ENCODE peak calls at places on chromosome 11, in four cellular contexts. M, Q, L and P are unnamed samples. For H3K4me1, the result is how much of the 10 kb centered on the place peaks cover.

GRCh38 chr11:1654388-1655167 is 25.0 kb downstream of the KRTAP5-5 start:
- DNase-seq in M (no peak), Q (no peak), L (no peak), P (no peak)

GRCh38 chr11:109939176-109939810 is 153.9 kb upstream of the ZC3H12C start:
- DNase-seq in M (peak), Q (peak), L (peak), P (peak)

GRCh38 chr11:120035756-120036155 is 102.2 kb downstream of the TRIM29 start:
- DNase-seq in M (peak), Q (no peak), L (no peak), P (no peak)

GRCh38 chr11:117735350-117735977 is 61.6 kb downstream of the DSCAML1 start:
- DNase-seq in M (no peak), Q (no peak), L (no peak), P (no peak)

GRCh38 chr11:44775366-44776356 is 48.9 kb downstream of the TSPAN18 start:
- DNase-seq in M (peak), Q (peak), L (peak), P (no peak)

GRCh38 chr11:78350646-78351165 is 66.9 kb downstream of the GAB2 start:
- DNase-seq in M (peak), Q (peak), L (peak), P (peak)

GRCh38 chr11:102572537-102573220 is 42.1 kb upstream of the MMP7 start:
- DNase-seq in M (no peak), Q (no peak), L (no peak), P (no peak)

GRCh38 chr11:95432714-95433503 is 201.9 kb upstream of the SESN3 start:
- DNase-seq in M (no peak), Q (no peak), L (no peak), P (no peak)

GRCh38 chr11:31655483-31655882 is 145.9 kb downstream of the ELP4 start:
- DNase-seq in M (no peak), Q (no peak), L (peak), P (no peak)

GRCh38 chr11:95659088-95659487 is 130.5 kb downstream of the FAM76B start:
- DNase-seq in M (no peak), Q (no peak), L (no peak), P (no peak)

GRCh38 chr11:73716153-73717056 is 44.5 kb downstream of the RAB6A start:
- DNase-seq in M (no peak), Q (no peak), L (no peak), P (no peak)

GRCh38 chr11:97621282-97621681 is 1231.5 kb downstream of the JRKL start:
- DNase-seq in M (no peak), Q (no peak), L (no peak), P (no peak)

GRCh38 chr11:99593197-99593596 is 572.4 kb downstream of the CNTN5 start:
- DNase-seq in M (no peak), Q (no peak), L (no peak), P (no peak)

GRCh38 chr11:8831861-8832260 is 79.1 kb upstream of the AKIP1 start:
- DNase-seq in M (no peak), Q (no peak), L (no peak), P (no peak)

GRCh38 chr11:27468209-27468608 is 4.4 kb downstream of the LGR4 start:
- DNase-seq in M (no peak), Q (no peak), L (no peak), P (no peak)

GRCh38 chr11:1157645-1158591 is at the start of gene MUC5AC:
- DNase-seq in M (peak), Q (no peak), L (no peak), P (no peak)

GRCh38 chr11:34263462-34264186 is 94.2 kb downstream of the ABTB2 start:
- DNase-seq in M (peak), Q (no peak), L (no peak), P (peak)

GRCh38 chr11:80816454-80816847 is 1375.6 kb upstream of the TENM4 start:
- DNase-seq in M (no peak), Q (no peak), L (no peak), P (no peak)

GRCh38 chr11:69170704-69171103 is 15.0 kb downstream of the SMIM38 start:
- DNase-seq in M (no peak), Q (no peak), L (no peak), P (no peak)

GRCh38 chr11:113193077-113193476 is 121.3 kb upstream of the TTC12 start:
- DNase-seq in M (no peak), Q (no peak), L (no peak), P (no peak)

GRCh38 chr11:86876716-86877234 is 76.4 kb downstream of the PRSS23 start:
- DNase-seq in M (no peak), Q (no peak), L (no peak), P (peak)

GRCh38 chr11:8111636-8112035 is 30.6 kb downstream of the TUB start:
- DNase-seq in M (no peak), Q (no peak), L (no peak), P (no peak)

GRCh38 chr11:118353084-118353710 is 6.2 kb upstream of the UBE4A start:
- DNase-seq in M (no peak), Q (no peak), L (no peak), P (no peak)

GRCh38 chr11:9895016-9895415 is 231.1 kb downstream of the SWAP70 start:
- DNase-seq in M (no peak), Q (no peak), L (no peak), P (no peak)

GRCh38 chr11:134512791-134513538 is 100.9 kb upstream of the B3GAT1 start:
- DNase-seq in M (no peak), Q (no peak), L (no peak), P (no peak)

GRCh38 chr11:3189886-3190583 is 24.9 kb upstream of the OSBPL5 start:
- DNase-seq in M (no peak), Q (no peak), L (no peak), P (no peak)

GRCh38 chr11:65981972-65982823 is 19.8 kb downstream of the EIF1AD start:
- DNase-seq in M (no peak), Q (no peak), L (no peak), P (no peak)

GRCh38 chr11:117083011-117083940 is 15.0 kb downstream of the SIK3 start:
- DNase-seq in M (no peak), Q (no peak), L (peak), P (no peak)

GRCh38 chr11:82225502-82225901 is 508.2 kb downstream of the FAM181B start:
- DNase-seq in M (no peak), Q (no peak), L (no peak), P (no peak)

GRCh38 chr11:69360606-69361005 is 66.7 kb downstream of the MYEOV start:
- DNase-seq in M (peak), Q (no peak), L (no peak), P (no peak)

GRCh38 chr11:71244116-71244815 is 8.1 kb downstream of the SHANK2 start:
- DNase-seq in M (no peak), Q (no peak), L (no peak), P (no peak)

GRCh38 chr11:123822022-123822421 is 15.9 kb upstream of the OR6M1 start:
- DNase-seq in M (peak), Q (no peak), L (no peak), P (no peak)

GRCh38 chr11:65574963-65575567 is 788 bp upstream of the EHBP1L1 start:
- DNase-seq in M (peak), Q (peak), L (no peak), P (peak)

GRCh38 chr11:76919887-76920746 is 59.4 kb downstream of the ACER3 start:
- DNase-seq in M (peak), Q (peak), L (peak), P (peak)
- H3K4me1 ChIP-seq in M (under half), Q (under half), L (under half), P (under half)

GRCh38 chr11:11292839-11293238 is 60.2 kb downstream of the CSNK2A3 start:
- DNase-seq in M (no peak), Q (no peak), L (no peak), P (no peak)

GRCh38 chr11:11291432-11292015 is 61.5 kb downstream of the CSNK2A3 start:
- DNase-seq in M (no peak), Q (no peak), L (no peak), P (no peak)

GRCh38 chr11:11288972-11289616 is 64.0 kb downstream of the CSNK2A3 start:
- DNase-seq in M (no peak), Q (no peak), L (no peak), P (no peak)

GRCh38 chr11:11293798-11294611 is 59.0 kb downstream of the CSNK2A3 start:
- DNase-seq in M (no peak), Q (no peak), L (peak), P (no peak)

GRCh38 chr11:11290354-11290753 is 62.7 kb downstream of the CSNK2A3 start:
- DNase-seq in M (no peak), Q (no peak), L (no peak), P (no peak)
- H3K4me1 ChIP-seq in M (under half), Q (under half), L (under half), P (under half)

GRCh38 chr11:76803811-76804600 is 20.9 kb downstream of the TSKU start:
- DNase-seq in M (peak), Q (peak), L (no peak), P (no peak)
- H3K4me1 ChIP-seq in M (under half), Q (under half), L (under half), P (under half)

DNA sequence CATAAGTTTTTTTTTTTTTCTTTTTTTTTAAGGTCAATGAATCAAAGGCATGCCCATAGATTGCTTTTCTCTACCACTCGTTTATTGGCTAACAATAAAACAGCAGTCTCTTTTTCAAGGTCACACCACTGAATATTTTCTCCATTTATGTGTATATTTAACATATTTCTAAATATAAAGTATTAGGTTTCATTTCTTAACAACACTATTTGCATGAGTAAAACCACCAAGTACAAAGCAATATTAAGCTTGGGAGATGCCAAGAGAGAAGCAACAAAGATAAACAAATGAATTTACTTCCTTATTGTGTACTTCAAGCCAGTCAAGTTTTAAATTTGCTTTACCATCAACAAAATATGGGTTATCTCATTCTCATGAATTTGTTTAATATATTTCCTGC is 708.9 kb upstream of the CCDC179 start:
- DNase-seq in M (no peak), Q (no peak), L (no peak), P (no peak)
- H3K4me1 ChIP-seq in M (under half), Q (under half), L (under half), P (under half)

GRCh38 chr11:122163420-122163819 is 47.4 kb upstream of the BLID start:
- DNase-seq in M (no peak), Q (no peak), L (no peak), P (no peak)

GRCh38 chr11:122159861-122160260 is 43.8 kb upstream of the BLID start:
- DNase-seq in M (no peak), Q (no peak), L (no peak), P (no peak)

GRCh38 chr11:122161191-122161590 is 45.2 kb upstream of the BLID start:
- DNase-seq in M (no peak), Q (no peak), L (no peak), P (no peak)

GRCh38 chr11:122159173-122159701 is 43.2 kb upstream of the BLID start:
- DNase-seq in M (no peak), Q (peak), L (peak), P (peak)

DNA sequence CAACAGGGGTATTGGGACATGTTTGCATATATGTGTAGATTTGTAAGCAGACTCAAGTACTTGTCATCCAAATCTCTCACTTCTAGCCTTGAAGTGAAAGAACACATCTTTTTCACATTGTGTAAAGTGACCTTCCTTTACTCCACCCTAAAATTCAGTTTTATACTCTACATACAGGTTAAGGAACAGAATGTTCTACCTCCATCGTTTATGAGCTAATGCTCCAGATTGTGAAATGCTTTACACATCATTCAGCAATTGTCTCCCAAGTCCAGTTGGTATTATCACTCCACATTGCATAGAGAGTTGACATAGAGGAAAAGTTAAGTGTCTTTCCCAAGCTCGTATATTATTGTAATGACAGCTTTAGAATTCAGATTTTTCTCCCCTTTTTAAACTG is 46.1 kb upstream of the BLID start:
- DNase-seq in M (no peak), Q (no peak), L (no peak), P (no peak)
- H3K4me1 ChIP-seq in M (under half), Q (under half), L (under half), P (under half)

DNA sequence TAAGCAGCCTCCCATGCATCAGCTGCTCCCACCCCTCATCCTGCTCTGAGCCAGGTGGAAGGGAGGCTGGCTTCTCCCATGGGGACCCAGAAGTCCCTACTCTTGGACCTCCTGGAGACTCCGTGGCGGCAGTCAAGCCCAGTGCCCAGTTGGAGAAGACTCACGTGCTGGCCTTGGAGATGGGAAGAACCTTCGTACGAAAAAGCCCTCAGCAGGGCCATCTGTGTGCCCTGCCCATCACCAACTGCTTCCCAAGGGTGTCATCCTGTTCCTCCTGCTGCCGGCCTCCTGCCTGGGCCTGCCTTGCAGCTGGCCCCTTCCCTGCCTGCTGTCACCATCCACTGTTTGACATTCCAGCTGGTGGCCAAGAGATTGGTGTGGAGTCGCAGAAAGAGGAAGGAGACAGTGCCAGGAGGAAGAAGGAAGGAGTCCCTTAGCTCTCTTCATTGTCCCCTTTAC is 28.0 kb downstream of the ARHGAP1 start:
- DNase-seq in M (no peak), Q (no peak), L (no peak), P (no peak)
- H3K4me1 ChIP-seq in M (under half), Q (under half), L (under half), P (under half)

DNA sequence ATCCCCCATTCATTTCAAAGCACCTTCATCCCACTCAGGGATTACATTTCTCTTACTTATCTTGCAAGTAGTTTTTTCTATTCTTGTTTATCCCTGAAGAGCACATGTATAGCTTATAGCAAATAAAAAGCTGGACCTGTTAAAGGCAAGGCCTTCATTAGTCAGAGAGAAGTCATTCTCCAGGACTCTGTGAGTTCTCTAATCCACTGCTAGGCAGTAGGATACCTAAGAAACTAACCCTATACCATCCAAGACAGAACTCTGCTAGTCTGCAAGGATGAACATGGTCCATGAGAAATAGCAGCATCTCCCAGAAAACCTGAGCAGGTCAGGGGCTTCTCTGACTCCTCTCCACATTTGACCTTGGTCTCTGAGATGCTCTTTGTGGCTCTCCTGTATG is 104.5 kb downstream of the KIRREL3 start:
- DNase-seq in M (no peak), Q (no peak), L (no peak), P (no peak)
- H3K4me1 ChIP-seq in M (under half), Q (under half), L (under half), P (under half)

GRCh38 chr11:68016161-68016903 is 6.2 kb downstream of the ALDH3B1 start:
- DNase-seq in M (no peak), Q (no peak), L (no peak), P (no peak)

GRCh38 chr11:68016904-68017817 is 7.0 kb downstream of the ALDH3B1 start:
- DNase-seq in M (no peak), Q (no peak), L (no peak), P (no peak)

GRCh38 chr11:68018730-68019190 is 8.6 kb downstream of the ALDH3B1 start:
- DNase-seq in M (no peak), Q (no peak), L (no peak), P (no peak)

GRCh38 chr11:68019486-68019885 is 9.4 kb downstream of the ALDH3B1 start:
- DNase-seq in M (no peak), Q (no peak), L (no peak), P (no peak)

DNA sequence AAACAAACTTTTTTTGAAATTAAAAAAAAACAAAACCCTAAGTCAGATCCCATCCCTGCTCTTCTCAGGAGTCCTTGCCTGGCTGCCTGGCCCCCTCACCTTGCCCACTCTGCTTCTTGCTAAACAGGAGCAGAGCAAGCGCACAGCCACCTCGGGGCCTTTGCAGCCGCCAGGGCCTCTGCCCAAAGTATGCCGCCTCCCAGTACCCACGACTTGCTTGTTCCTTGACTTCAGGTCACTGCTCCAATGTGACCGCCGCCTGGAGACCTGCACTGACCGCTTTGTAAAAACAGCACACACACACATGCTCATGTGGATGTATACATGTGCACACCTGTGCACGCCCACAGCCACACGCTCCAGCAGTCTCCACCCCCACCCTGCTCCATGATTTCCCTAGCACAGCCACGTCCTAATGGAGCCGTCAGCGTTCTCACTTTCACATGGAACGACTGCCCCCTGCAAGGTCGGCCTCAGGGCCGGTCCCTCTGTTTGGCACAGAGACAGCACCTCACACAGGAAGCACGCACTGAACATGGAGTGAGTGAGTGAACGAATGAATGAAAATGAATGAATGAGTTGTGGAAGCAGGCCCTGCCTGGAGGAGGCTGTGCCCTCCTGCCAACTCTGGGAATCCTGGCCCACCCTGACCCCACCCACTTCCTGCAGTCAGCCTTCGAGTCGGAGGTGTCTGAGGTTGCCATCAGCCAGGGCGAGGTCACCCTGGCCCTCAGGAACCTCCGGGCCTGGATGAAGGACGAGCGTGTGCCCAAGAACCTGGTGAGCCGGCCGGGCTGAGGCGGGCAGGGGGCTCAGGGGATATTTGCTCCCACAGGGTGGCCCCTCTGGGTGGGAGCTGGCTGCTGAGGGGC is 8.0 kb downstream of the ALDH3B1 start:
- DNase-seq in M (no peak), Q (no peak), L (no peak), P (no peak)
- H3K4me1 ChIP-seq in M (under half), Q (under half), L (under half), P (under half)

GRCh38 chr11:60916669-60917206 is 2.8 kb downstream of the TMEM109 start:
- DNase-seq in M (no peak), Q (no peak), L (no peak), P (no peak)
- H3K4me1 ChIP-seq in M (under half), Q (half or more), L (under half), P (under half)